ENCODE peak calls at places on chromosome 14, in four cellular contexts. H, Y, X and T are unnamed samples.

GRCh38 chr14:20609215-20610001 is 18.2 kb upstream of the RNASE12 start:
- DNase-seq in H (peak; percentile 82), Y (peak; percentile 87), X (no peak), T (peak; percentile 69)

GRCh38 chr14:101821528-101821927 is 60.0 kb downstream of the PPP2R5C start:
- DNase-seq in H (no peak), Y (no peak), X (no peak), T (no peak)

GRCh38 chr14:63032056-63032455 is 13.2 kb downstream of the KCNH5 start:
- DNase-seq in H (no peak), Y (no peak), X (no peak), T (no peak)

GRCh38 chr14:61219256-61219655 is 61.9 kb downstream of the TMEM30B start:
- DNase-seq in H (no peak), Y (no peak), X (no peak), T (no peak)

GRCh38 chr14:91108941-91109611 is 4.8 kb upstream of the DGLUCY start:
- DNase-seq in H (no peak), Y (no peak), X (no peak), T (no peak)

GRCh38 chr14:90593254-90594040 is 196.6 kb downstream of the CALM1 start:
- DNase-seq in H (no peak), Y (no peak), X (no peak), T (no peak)

GRCh38 chr14:20455355-20456300 is 602 bp downstream of the APEX1 start:
- DNase-seq in H (no peak), Y (no peak), X (no peak), T (peak; percentile 75)

GRCh38 chr14:76870146-76870545 is 43.9 kb downstream of the LRRC74A start:
- DNase-seq in H (peak; percentile 66), Y (peak; percentile 15), X (no peak), T (peak; percentile 13)

GRCh38 chr14:36057452-36058142 is 118.9 kb downstream of the PTCSC3 start:
- DNase-seq in H (no peak), Y (no peak), X (no peak), T (peak; percentile 20)

GRCh38 chr14:34355584-34356266 is 106.3 kb downstream of the SPTSSA start:
- DNase-seq in H (no peak), Y (no peak), X (no peak), T (peak; percentile 51)

GRCh38 chr14:43031598-43031997 is 1424.9 kb downstream of the LRFN5 start:
- DNase-seq in H (no peak), Y (no peak), X (no peak), T (no peak)

GRCh38 chr14:92670177-92670576 is 78.2 kb downstream of the LGMN start:
- DNase-seq in H (no peak), Y (no peak), X (no peak), T (no peak)

GRCh38 chr14:52272375-52272774 is 4.9 kb downstream of the PTGDR start:
- DNase-seq in H (no peak), Y (peak; percentile 6), X (no peak), T (no peak)

GRCh38 chr14:52044791-52045522 is 23.9 kb downstream of the NID2 start:
- DNase-seq in H (no peak), Y (no peak), X (no peak), T (peak; percentile 81)

GRCh38 chr14:95460647-95461478 is 55.6 kb downstream of the SYNE3 start:
- DNase-seq in H (peak; percentile 37), Y (no peak), X (no peak), T (peak; percentile 11)

GRCh38 chr14:102050625-102051024 is 36.2 kb downstream of the HSP90AA1 start:
- DNase-seq in H (no peak), Y (no peak), X (no peak), T (no peak)

GRCh38 chr14:21069388-21070082 is 569 bp upstream of the ARHGEF40 start:
- DNase-seq in H (peak; percentile 79), Y (peak; percentile 69), X (no peak), T (no peak)

GRCh38 chr14:99755629-99756603 is 37.3 kb upstream of the EML1 start:
- DNase-seq in H (no peak), Y (no peak), X (no peak), T (no peak)

GRCh38 chr14:29941401-29941800 is 13.8 kb upstream of the PRKD1 start:
- DNase-seq in H (peak; percentile 61), Y (no peak), X (no peak), T (no peak)
- H2BK12ac ChIP-seq in H (no peak overlapping the region), Y (no peak overlapping the region), X (no peak overlapping the region), T (no peak overlapping the region)

DNA sequence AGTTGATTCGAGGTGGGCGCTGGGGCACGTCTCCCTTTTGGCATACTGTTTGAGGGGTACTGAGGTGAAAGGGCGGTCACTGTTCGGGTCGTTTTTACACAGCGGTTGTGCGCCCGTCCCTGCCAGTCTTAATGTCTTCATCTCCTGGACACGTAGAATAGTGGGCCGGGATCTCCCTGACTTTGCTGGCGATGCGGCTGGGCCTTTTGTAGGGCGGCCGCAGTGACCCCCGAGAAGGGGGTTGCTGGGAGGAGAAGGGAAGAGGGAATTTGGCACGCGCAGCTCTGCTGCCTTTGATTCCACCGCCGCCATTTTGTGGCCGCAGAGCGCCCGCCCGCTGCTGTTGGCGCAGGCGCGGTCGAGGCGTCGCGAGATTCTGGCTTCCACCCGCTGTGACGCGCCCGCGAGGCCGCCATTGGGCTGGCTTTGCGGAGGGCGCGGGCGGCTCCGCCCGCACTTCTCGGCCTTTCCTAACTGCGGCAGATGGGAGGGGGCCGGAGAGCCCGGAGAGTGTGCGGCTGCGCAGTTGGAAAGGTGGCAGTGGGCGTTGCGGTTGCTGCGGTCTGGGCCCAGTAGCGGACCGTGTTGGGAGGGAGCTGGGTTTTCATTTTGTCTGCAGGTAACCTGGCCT is 542 bp downstream of the SRSF5 start:
- DNase-seq in H (peak; percentile 92), Y (peak; percentile 93), X (peak; percentile 73), T (peak; percentile 93)
- H3K4ac ChIP-seq in H (peak overlapping the region; percentile 98), Y (no peak overlapping the region), X (peak overlapping the region; percentile 94), T (peak overlapping the region; percentile 97)

GRCh38 chr14:68608235-68608962 is 184.5 kb downstream of the ZFP36L1 start:
- DNase-seq in H (no peak), Y (no peak), X (no peak), T (peak; percentile 74)

GRCh38 chr14:68610251-68610793 is 182.5 kb downstream of the ZFP36L1 start:
- DNase-seq in H (no peak), Y (no peak), X (no peak), T (no peak)

GRCh38 chr14:68609012-68609411 is 183.9 kb downstream of the ZFP36L1 start:
- DNase-seq in H (no peak), Y (no peak), X (no peak), T (peak; percentile 54)

GRCh38 chr14:68611611-68612010 is 181.3 kb downstream of the ZFP36L1 start:
- DNase-seq in H (no peak), Y (no peak), X (no peak), T (no peak)

DNA sequence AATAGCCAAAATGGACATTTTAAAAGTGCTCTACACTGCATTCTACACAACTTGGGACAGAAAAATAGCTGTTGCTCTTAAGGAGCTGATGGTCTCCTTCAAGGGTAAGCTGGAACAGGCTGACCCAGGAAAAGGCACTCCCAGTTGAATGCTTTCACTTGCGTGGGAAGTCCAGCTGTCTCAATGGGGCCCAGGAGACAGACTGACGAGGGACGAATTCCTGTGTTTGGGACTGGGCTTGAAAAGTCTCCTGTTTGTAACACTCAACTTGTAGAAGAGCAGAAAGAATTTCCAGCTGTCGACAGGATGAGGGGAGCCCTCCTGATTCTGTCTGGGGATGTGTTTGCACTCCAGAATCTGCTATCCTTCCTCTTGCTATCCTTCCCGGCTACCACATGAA is 180.8 kb downstream of the ZFP36L1 start:
- DNase-seq in H (no peak), Y (no peak), X (no peak), T (no peak)
- H2AK5ac ChIP-seq in H (no peak overlapping the region), Y (no peak overlapping the region), X (no peak overlapping the region), T (peak overlapping the region; percentile 15)

DNA sequence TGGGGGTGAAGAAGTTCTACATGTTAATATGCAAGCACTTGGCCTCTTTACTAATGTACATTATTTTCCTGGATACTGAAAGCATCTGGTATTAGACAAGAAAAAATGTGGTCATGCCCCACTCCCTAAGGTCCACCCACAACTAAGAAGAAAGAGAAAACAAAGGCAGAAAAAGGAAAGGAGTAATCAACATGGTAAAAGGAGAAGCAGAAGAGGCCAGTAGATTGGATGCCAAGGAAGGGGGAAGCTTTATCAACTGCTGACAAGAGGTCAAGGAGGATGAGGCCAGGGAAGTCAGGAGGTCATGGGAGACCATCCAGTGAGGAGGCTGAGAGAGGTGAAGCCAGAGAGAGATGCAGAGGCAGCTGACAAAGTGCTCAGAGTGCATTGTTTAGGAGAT is 383.5 kb downstream of the ZFP36L1 start:
- DNase-seq in H (no peak), Y (no peak), X (no peak), T (peak; percentile 46)
- H2BK12ac ChIP-seq in H (no peak overlapping the region), Y (no peak overlapping the region), X (no peak overlapping the region), T (peak overlapping the region; percentile 69)

GRCh38 chr14:67586302-67586701 is 13.8 kb downstream of the PIGH start:
- DNase-seq in H (no peak), Y (no peak), X (no peak), T (no peak)
- H3K4ac ChIP-seq in H (no peak overlapping the region), Y (no peak overlapping the region), X (no peak overlapping the region), T (no peak overlapping the region)

GRCh38 chr14:68654471-68654941 is 138.4 kb downstream of the ZFP36L1 start:
- DNase-seq in H (peak; percentile 10), Y (no peak), X (no peak), T (no peak)

GRCh38 chr14:68652433-68652690 is 140.5 kb downstream of the ZFP36L1 start:
- DNase-seq in H (no peak), Y (no peak), X (no peak), T (no peak)

GRCh38 chr14:68653108-68653507 is 139.8 kb downstream of the ZFP36L1 start:
- DNase-seq in H (peak; percentile 3), Y (no peak), X (no peak), T (no peak)

GRCh38 chr14:68655021-68655811 is 137.7 kb downstream of the ZFP36L1 start:
- DNase-seq in H (no peak), Y (no peak), X (no peak), T (no peak)

GRCh38 chr14:68653754-68654153 is 139.1 kb downstream of the ZFP36L1 start:
- DNase-seq in H (peak; percentile 11), Y (no peak), X (no peak), T (no peak)
- H2AK5ac ChIP-seq in H (no peak overlapping the region), Y (no peak overlapping the region), X (no peak overlapping the region), T (peak overlapping the region; percentile 50)

DNA sequence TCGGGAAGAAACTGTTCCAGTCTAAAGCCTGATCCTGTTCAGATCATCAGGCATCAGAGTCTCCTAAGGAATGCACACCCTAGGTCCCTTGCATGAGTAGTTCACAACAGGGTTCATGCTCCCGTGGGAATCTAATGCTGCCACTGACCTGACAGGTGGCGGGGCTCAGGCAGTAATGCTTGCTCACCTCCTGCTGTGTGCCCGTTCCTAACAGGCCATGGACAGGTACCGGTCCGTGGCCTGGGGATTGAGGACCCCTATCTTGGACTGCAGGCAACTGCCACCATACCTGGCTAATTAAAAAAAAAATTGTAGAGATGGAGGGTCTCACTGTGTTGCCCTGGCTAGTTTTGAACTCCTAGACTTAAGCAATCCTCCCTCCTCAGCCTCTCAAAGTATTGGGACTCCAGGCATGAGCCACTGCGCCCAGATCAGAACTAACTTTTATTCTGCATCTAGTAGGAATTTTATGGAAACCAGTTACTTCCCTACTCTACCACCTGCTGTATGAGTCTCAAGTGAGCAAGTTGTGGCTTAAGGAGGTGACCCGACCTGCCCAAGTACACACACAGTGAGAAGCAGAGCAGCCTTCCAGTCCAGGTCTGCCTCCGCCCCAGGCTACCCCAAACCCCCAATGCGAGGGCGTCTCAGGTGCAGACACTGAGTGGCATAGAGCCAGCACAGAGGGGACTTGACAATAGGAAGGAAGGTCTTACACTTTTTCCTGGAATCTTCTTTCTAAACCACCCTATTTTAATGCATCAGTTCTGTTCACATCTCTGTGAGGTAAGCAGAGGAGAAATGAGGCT is 2.5 kb upstream of the PAPLN start:
- DNase-seq in H (no peak), Y (no peak), X (no peak), T (no peak)
- H2BK12ac ChIP-seq in H (no peak overlapping the region), Y (peak overlapping the region; percentile 84), X (peak overlapping the region; percentile 32), T (no peak overlapping the region)

GRCh38 chr14:68544150-68544892 is 248.5 kb downstream of the ZFP36L1 start:
- DNase-seq in H (no peak), Y (no peak), X (no peak), T (peak; percentile 36)
- H3K4ac ChIP-seq in H (no peak overlapping the region), Y (no peak overlapping the region), X (no peak overlapping the region), T (no peak overlapping the region)